ENCODE peak calls at places on chromosomes 12 and 14, in eight cellular contexts. G is lung, H is lower lobe of right lung, S is kidney, P is MM.1S, Z is breast epithelium, R is cardiac muscle cell, N is Peyer's patch. X is an unnamed sample.
A peak's percentile ranks its signal among the peaks of the same experiment; 100 is the strongest.

GRCh38 chr12:25648460-25648859 is 95.4 kb upstream of the LMNTD1 start:
- DNase-seq in G (peak; percentile 35), H (peak; percentile 48), S (peak; percentile 57), P (no peak), Z (peak; percentile 76), R (peak; percentile 68), N (no peak), X (peak; percentile 17)

GRCh38 chr12:99979471-99979870 is 5.3 kb downstream of the ANKS1B start:
- DNase-seq in G (no peak), H (no peak), S (no peak), P (no peak), Z (no peak), R (no peak), N (no peak), X (no peak)

GRCh38 chr12:108881953-108882352 is 2.1 kb downstream of the DAO start:
- DNase-seq in G (no peak), H (no peak), S (no peak), P (no peak), Z (no peak), R (no peak), N (no peak), X (no peak)

GRCh38 chr12:93657076-93657475 is 20.1 kb upstream of the CRADD start:
- DNase-seq in G (no peak), H (no peak), S (no peak), P (no peak), Z (no peak), R (peak; percentile 74), N (no peak), X (no peak)

GRCh38 chr12:89782807-89783206 is 74.2 kb upstream of the ATP2B1 start:
- DNase-seq in G (no peak), H (no peak), S (no peak), P (no peak), Z (no peak), R (no peak), N (no peak), X (no peak)

GRCh38 chr12:77236066-77236465 is 170.7 kb upstream of the E2F7 start:
- DNase-seq in G (no peak), H (no peak), S (no peak), P (no peak), Z (no peak), R (peak; percentile 64), N (no peak), X (no peak)

GRCh38 chr12:15601210-15601800 is 187.9 kb downstream of the EPS8 start:
- DNase-seq in G (no peak), H (no peak), S (no peak), P (no peak), Z (no peak), R (peak; percentile 70), N (no peak), X (no peak)

GRCh38 chr12:52591521-52591920 is 9.7 kb downstream of the KRT72 start:
- DNase-seq in G (no peak), H (no peak), S (no peak), P (no peak), Z (no peak), R (no peak), N (no peak), X (no peak)

GRCh38 chr14:91778217-91778616 is 46.3 kb upstream of the CATSPERB start:
- DNase-seq in G (no peak), H (no peak), S (no peak), P (no peak), Z (no peak), R (no peak), N (no peak), X (no peak)

GRCh38 chr12:32836710-32837109 is 59.9 kb downstream of the PKP2 start:
- DNase-seq in G (no peak), H (no peak), S (no peak), P (no peak), Z (no peak), R (no peak), N (no peak), X (no peak)

GRCh38 chr14:76965232-76965631 is 63.3 kb downstream of the IRF2BPL start:
- DNase-seq in G (no peak), H (no peak), S (no peak), P (no peak), Z (no peak), R (no peak), N (no peak), X (peak; percentile 53)

GRCh38 chr12:97912943-97913342 is 450.3 kb downstream of the RMST start:
- DNase-seq in G (no peak), H (no peak), S (no peak), P (no peak), Z (peak; percentile 74), R (no peak), N (no peak), X (no peak)

GRCh38 chr14:103141117-103141796 is 18.0 kb downstream of the TNFAIP2 start:
- DNase-seq in G (peak; percentile 51), H (peak; percentile 62), S (peak; percentile 80), P (peak; percentile 45), Z (no peak), R (peak; percentile 63), N (peak; percentile 48), X (peak; percentile 63)

GRCh38 chr14:71469936-71470335 is 462.3 kb upstream of the RGS6 start:
- DNase-seq in G (no peak), H (no peak), S (no peak), P (no peak), Z (no peak), R (no peak), N (no peak), X (no peak)

GRCh38 chr14:53927171-53927570 is 29.5 kb downstream of the BMP4 start:
- DNase-seq in G (no peak), H (no peak), S (no peak), P (no peak), Z (no peak), R (peak; percentile 50), N (no peak), X (no peak)

GRCh38 chr14:53929871-53930685 is 26.5 kb downstream of the BMP4 start:
- DNase-seq in G (no peak), H (no peak), S (no peak), P (peak; percentile 35), Z (no peak), R (no peak), N (no peak), X (peak; percentile 25)

GRCh38 chr14:53924754-53925153 is 31.9 kb downstream of the BMP4 start:
- DNase-seq in G (no peak), H (no peak), S (no peak), P (no peak), Z (no peak), R (peak; percentile 81), N (no peak), X (no peak)

GRCh38 chr14:53921027-53921426 is 35.6 kb downstream of the BMP4 start:
- DNase-seq in G (no peak), H (no peak), S (no peak), P (no peak), Z (no peak), R (no peak), N (no peak), X (no peak)

DNA sequence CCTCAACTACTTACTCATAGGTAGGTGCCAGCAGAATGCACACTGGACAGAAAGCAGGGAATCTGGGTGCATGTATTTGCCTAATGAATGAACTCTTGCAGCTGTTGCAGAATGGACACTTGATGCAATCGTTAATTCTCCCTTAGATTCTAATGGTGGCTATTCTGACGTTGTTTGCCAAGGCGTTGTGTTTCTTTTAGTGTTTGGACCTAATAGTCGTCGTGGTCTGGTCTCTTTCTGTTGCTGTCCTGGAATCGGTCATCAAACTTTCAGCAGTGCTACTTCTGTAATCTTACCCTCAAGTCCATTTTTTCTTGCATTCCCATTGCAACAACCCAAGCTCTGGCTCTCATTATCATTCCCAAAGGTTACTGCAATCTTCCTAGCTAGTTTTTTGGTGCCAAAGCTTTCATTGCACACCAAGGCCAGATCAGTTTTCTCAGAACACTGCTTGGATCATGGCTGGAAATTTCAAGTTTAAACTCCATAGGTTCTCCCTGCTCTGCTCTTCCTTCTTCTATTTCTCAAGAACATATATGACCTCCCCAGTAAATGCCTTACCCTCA is 31.3 kb downstream of the BMP4 start:
- DNase-seq in G (no peak), H (no peak), S (no peak), P (no peak), Z (no peak), R (peak; percentile 5), N (no peak), X (no peak)
- H3K4me1 ChIP-seq in G (no peaks in the 10 kb centered on the region), H (peaks cover 10% of the 10 kb centered on the region), S (peaks cover 2% of the 10 kb centered on the region), P (no peaks in the 10 kb centered on the region), Z (no peaks in the 10 kb centered on the region), R (no peaks in the 10 kb centered on the region), N (no peaks in the 10 kb centered on the region), X (no peaks in the 10 kb centered on the region)

DNA sequence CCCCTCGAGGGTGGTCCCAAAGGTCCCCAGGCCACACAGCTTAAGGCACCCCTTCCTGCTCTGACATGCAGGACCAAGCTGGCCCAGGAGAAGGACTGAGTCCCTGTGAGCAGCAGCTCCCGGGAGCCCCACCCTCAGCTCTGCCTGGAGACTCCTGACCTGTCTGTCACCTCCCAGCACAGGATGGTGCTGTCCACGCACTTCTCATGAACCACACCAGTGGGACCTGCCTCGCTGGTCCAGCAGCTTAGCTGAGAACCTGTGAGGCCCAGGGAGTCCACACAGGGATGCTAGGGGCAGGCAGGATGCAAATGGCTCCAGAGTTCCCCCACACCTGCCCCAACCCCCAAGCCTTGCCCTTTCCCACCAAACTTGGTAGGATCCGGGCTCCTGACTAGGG is 27.7 kb downstream of the CCDC85C start:
- DNase-seq in G (no peak), H (no peak), S (no peak), P (no peak), Z (no peak), R (no peak), N (peak; percentile 69), X (no peak)
- H3K4me1 ChIP-seq in G (peaks cover 10% of the 10 kb centered on the region), H (peaks cover 84% of the 10 kb centered on the region), S (peaks cover 74% of the 10 kb centered on the region), P (no peaks in the 10 kb centered on the region), Z (peaks cover 14% of the 10 kb centered on the region), R (peaks cover 81% of the 10 kb centered on the region), N (no peaks in the 10 kb centered on the region), X (peaks cover 98% of the 10 kb centered on the region)

GRCh38 chr12:111442301-111443045 is 36.8 kb downstream of the SH2B3 start:
- DNase-seq in G (no peak), H (no peak), S (peak; percentile 63), P (no peak), Z (no peak), R (no peak), N (no peak), X (peak; percentile 44)

GRCh38 chr12:111444706-111445310 is 39.1 kb downstream of the SH2B3 start:
- DNase-seq in G (peak; percentile 63), H (peak; percentile 83), S (peak; percentile 84), P (peak; percentile 89), Z (no peak), R (peak; percentile 43), N (no peak), X (peak; percentile 80)

GRCh38 chr12:111444314-111444705 is 38.6 kb downstream of the SH2B3 start:
- DNase-seq in G (no peak), H (no peak), S (no peak), P (peak; percentile 67), Z (no peak), R (no peak), N (no peak), X (peak; percentile 12)

GRCh38 chr12:111443086-111443485 is 37.4 kb downstream of the SH2B3 start:
- DNase-seq in G (no peak), H (no peak), S (peak; percentile 59), P (no peak), Z (no peak), R (no peak), N (no peak), X (no peak)

GRCh38 chr12:111443586-111443985 is 37.9 kb downstream of the SH2B3 start:
- DNase-seq in G (no peak), H (no peak), S (peak; percentile 20), P (no peak), Z (no peak), R (no peak), N (no peak), X (peak; percentile 23)
- H3K4me1 ChIP-seq in G (peaks cover 19% of the 10 kb centered on the region), H (peaks cover 99% of the 10 kb centered on the region), S (peaks cover 53% of the 10 kb centered on the region), P (peaks cover 39% of the 10 kb centered on the region), Z (peaks cover 4% of the 10 kb centered on the region), R (peaks cover 13% of the 10 kb centered on the region), N (peaks cover 38% of the 10 kb centered on the region), X (peaks cover 43% of the 10 kb centered on the region)

GRCh38 chr12:45260854-45261253 is 45.0 kb downstream of the ANO6 start:
- DNase-seq in G (no peak), H (no peak), S (no peak), P (no peak), Z (no peak), R (no peak), N (no peak), X (no peak)
- H3K4me1 ChIP-seq in G (peaks cover 34% of the 10 kb centered on the region), H (peaks cover 42% of the 10 kb centered on the region), S (peaks cover 16% of the 10 kb centered on the region), P (peaks cover 14% of the 10 kb centered on the region), Z (no peaks in the 10 kb centered on the region), R (peaks cover 40% of the 10 kb centered on the region), N (no peaks in the 10 kb centered on the region), X (peaks cover 12% of the 10 kb centered on the region)

X was measured in transverse colon.